ENCODE peak calls at places on chromosomes 4 and X, in five cellular contexts. W is tibial nerve, Z is esophagus muscularis mucosa, K is esophagus squamous epithelium, V is sigmoid colon. Y is an unnamed sample.
A peak's percentile ranks its signal among the peaks of the same experiment; 100 is the strongest.

GRCh38 chr4:168811793-168812651 is 198.0 kb downstream of the CBR4 start:
- DNase-seq in W (no peak), V (peak; percentile 73), K (no peak), Z (no peak), Y (no peak)

GRCh38 chrX:49221868-49222267 is 11.3 kb downstream of the CACNA1F start:
- DNase-seq in Z (no peak), V (no peak), K (no peak), W (no peak), Y (no peak)

GRCh38 chrX:16778545-16778944 is 7.7 kb upstream of the TXLNG start:
- DNase-seq in W (no peak), V (no peak), K (no peak), Z (no peak), Y (no peak)

GRCh38 chr4:150127757-150128156 is 49.5 kb downstream of the DCLK2 start:
- DNase-seq in W (no peak), Z (no peak), V (no peak), K (no peak), Y (no peak)

GRCh38 chr4:115234405-115235093 is 121.1 kb upstream of the NDST4 start:
- DNase-seq in K (no peak), V (no peak), W (no peak), Z (no peak), Y (no peak)

GRCh38 chrX:43804021-43804420 is 78.2 kb downstream of the MAOB start:
- DNase-seq in V (no peak), W (no peak), K (no peak), Z (no peak), Y (no peak)

GRCh38 chr4:74855879-74856278 is 61.6 kb upstream of the BTC start:
- DNase-seq in W (no peak), K (no peak), Z (no peak), V (no peak), Y (no peak)

GRCh38 chrX:86078650-86079049 is 31.3 kb upstream of the CHM start:
- DNase-seq in V (no peak), K (no peak), Z (no peak), W (no peak), Y (no peak)

GRCh38 chr4:76987153-76987562 is 37.6 kb downstream of the SEPTIN11 start:
- DNase-seq in Z (no peak), V (peak; percentile 80), W (no peak), K (no peak), Y (no peak)

GRCh38 chrX:103254171-103254824 is 657 bp downstream of the TCEAL8 start:
- DNase-seq in K (no peak), Z (no peak), V (peak; percentile 74), W (no peak), Y (peak; percentile 55)

GRCh38 chr4:134546279-134546678 is 344.7 kb upstream of the PABPC4L start:
- DNase-seq in K (no peak), V (no peak), W (no peak), Z (no peak), Y (no peak)

GRCh38 chr4:55258152-55258863 is 87.7 kb upstream of the SRD5A3 start:
- DNase-seq in Z (no peak), W (no peak), V (no peak), K (no peak), Y (no peak)

GRCh38 chr4:138334346-138335016 is 92.3 kb upstream of the SLC7A11 start:
- DNase-seq in V (no peak), Z (no peak), W (no peak), K (no peak), Y (no peak)

GRCh38 chrX:111823068-111823467 is 52.9 kb upstream of the TRPC5OS start:
- DNase-seq in W (no peak), V (no peak), K (no peak), Z (no peak), Y (no peak)

GRCh38 chr4:38928886-38929285 is 61.3 kb downstream of the FAM114A1 start:
- DNase-seq in W (no peak), V (no peak), K (no peak), Z (no peak), Y (no peak)

GRCh38 chrX:139211568-139212182 is 318.9 kb upstream of the F9 start:
- DNase-seq in Z (no peak), K (no peak), V (no peak), W (no peak), Y (no peak)

GRCh38 chr4:123232439-123232838 is 164.2 kb upstream of the SPRY1 start:
- DNase-seq in K (no peak), W (no peak), Z (no peak), V (no peak), Y (no peak)

GRCh38 chr4:126470862-126471261 is 1156.1 kb downstream of the FAT4 start:
- DNase-seq in V (no peak), W (no peak), K (no peak), Z (no peak), Y (no peak)

GRCh38 chrX:80876877-80877276 is 67.2 kb upstream of the BRWD3 start:
- DNase-seq in V (no peak), K (no peak), Z (no peak), W (no peak), Y (no peak)

GRCh38 chr4:11297201-11297600 is 131.5 kb downstream of the HS3ST1 start:
- DNase-seq in Z (no peak), K (no peak), V (no peak), W (no peak), Y (no peak)

GRCh38 chr4:23680616-23681518 is 209.0 kb downstream of the PPARGC1A start:
- DNase-seq in K (no peak), W (no peak), V (no peak), Z (no peak), Y (no peak)

GRCh38 chrX:23779025-23779424 is 3.9 kb upstream of the SAT1 start:
- DNase-seq in Z (no peak), W (no peak), K (no peak), V (no peak), Y (no peak)

GRCh38 chr4:20616848-20617247 is 83.4 kb upstream of the PACRGL start:
- DNase-seq in V (peak; percentile 64), K (no peak), W (no peak), Z (no peak), Y (no peak)
- H3K27ac ChIP-seq in V (no peak overlapping the region), K (no peak overlapping the region), W (no peak overlapping the region), Z (no peak overlapping the region), Y (no peak overlapping the region)

GRCh38 chr4:158201310-158201709 is 9.0 kb upstream of the TMEM144 start:
- DNase-seq in W (no peak), K (no peak), V (no peak), Z (no peak), Y (no peak)

GRCh38 chr4:158202475-158202874 is 7.8 kb upstream of the TMEM144 start:
- DNase-seq in K (no peak), W (no peak), Z (no peak), V (no peak), Y (no peak)

GRCh38 chr4:158208931-158209640 is 1.2 kb upstream of the TMEM144 start:
- DNase-seq in V (no peak), W (no peak), Z (no peak), K (no peak), Y (no peak)

GRCh38 chr4:158200214-158200613 is 10.1 kb upstream of the TMEM144 start:
- DNase-seq in V (no peak), Z (no peak), W (no peak), K (no peak), Y (no peak)

GRCh38 chr4:158203929-158204328 is 6.4 kb upstream of the TMEM144 start:
- DNase-seq in W (no peak), V (no peak), K (no peak), Z (no peak), Y (no peak)
- TF ChIP-seq POLR2A in W (no peak), V (no peak), K (no peak), Z (no peak), Y (no peak)

GRCh38 chrX:136191171-136191570 is 43.8 kb downstream of the FHL1 start:
- DNase-seq in W (no peak), K (no peak), V (no peak), Z (no peak), Y (peak; percentile 49)
- H3K27ac ChIP-seq in W (no peak overlapping the region), K (peak overlapping the region; percentile 71), V (peak overlapping the region; percentile 78), Z (peak overlapping the region; percentile 86), Y (peak overlapping the region; percentile 19)

GRCh38 chrX:150692296-150692695 is 900 bp upstream of the MTMR1 start:
- DNase-seq in K (no peak), W (no peak), V (no peak), Z (no peak), Y (no peak)

GRCh38 chrX:150690126-150690525 is 3.1 kb upstream of the MTMR1 start:
- DNase-seq in Z (no peak), W (no peak), V (no peak), K (no peak), Y (no peak)

GRCh38 chrX:150693782-150694574 is 782 bp downstream of the MTMR1 start:
- DNase-seq in V (peak; percentile 69), Z (no peak), K (no peak), W (no peak), Y (peak; percentile 51)

GRCh38 chrX:150694738-150695410 is 1.7 kb downstream of the MTMR1 start:
- DNase-seq in K (no peak), W (no peak), V (no peak), Z (no peak), Y (no peak)

GRCh38 chrX:150692837-150693781 is at the start of gene MTMR1:
- DNase-seq in W (no peak), V (peak; percentile 67), K (no peak), Z (no peak), Y (peak; percentile 58)
- TF ChIP-seq POLR2A in W (no peak), V (no peak), K (no peak), Z (no peak), Y (no peak)

GRCh38 chr4:53098681-53099121 is 236.6 kb downstream of the RASL11B start:
- DNase-seq in Z (no peak), V (no peak), K (no peak), W (no peak), Y (no peak)
- H3K27ac ChIP-seq in Z (no peak overlapping the region), V (no peak overlapping the region), K (no peak overlapping the region), W (no peak overlapping the region), Y (no peak overlapping the region)

GRCh38 chrX:51743179-51743957 is at the start of gene GSPT2:
- DNase-seq in W (peak; percentile 30), V (peak; percentile 86), Z (no peak), K (peak; percentile 0), Y (peak; percentile 66)
- TF ChIP-seq POLR2A in W (peak; percentile 56), V (no peak), Z (no peak), K (no peak), Y (peak; percentile 37)

GRCh38 chr4:7148337-7148736 is 44.0 kb upstream of the SORCS2 start:
- DNase-seq in Z (no peak), V (no peak), W (no peak), K (no peak), Y (no peak)
- H3K27ac ChIP-seq in Z (no peak overlapping the region), V (no peak overlapping the region), W (no peak overlapping the region), K (no peak overlapping the region), Y (no peak overlapping the region)

GRCh38 chrX:68196939-68197791 is 236.1 kb downstream of the OPHN1 start:
- DNase-seq in W (no peak), K (no peak), V (no peak), Z (no peak), Y (no peak)
- TF ChIP-seq POLR2A in W (no peak), K (no peak), V (no peak), Z (no peak), Y (no peak)